ENCODE peak calls at places on chromosomes 3 and 15, in four cellular contexts. A, T, Y and E are unnamed samples.

GRCh38 chr3:112089956-112090898 is 4.0 kb downstream of the C3orf52 start:
- DNase-seq in A (no peak), T (no peak), Y (no peak), E (peak; percentile 21)

GRCh38 chr15:74209997-74210573 is 7.5 kb upstream of the STRA6 start:
- DNase-seq in A (no peak), T (no peak), Y (no peak), E (no peak)

GRCh38 chr3:66620185-66620803 is 119.5 kb upstream of the LRIG1 start:
- DNase-seq in A (peak; percentile 45), T (no peak), Y (no peak), E (no peak)

GRCh38 chr3:126447456-126448106 is 28.1 kb downstream of the ZXDC start:
- DNase-seq in A (no peak), T (peak; percentile 18), Y (peak; percentile 75), E (no peak)

GRCh38 chr3:70069557-70069956 is 70.0 kb downstream of the SAMMSON start:
- DNase-seq in A (no peak), T (no peak), Y (no peak), E (no peak)

GRCh38 chr3:184387174-184387714 is 7.4 kb downstream of the CHRD start:
- DNase-seq in A (no peak), T (no peak), Y (no peak), E (no peak)

GRCh38 chr3:158935846-158936245 is 134.0 kb downstream of the MFSD1 start:
- DNase-seq in A (no peak), T (peak; percentile 23), Y (no peak), E (no peak)

GRCh38 chr3:27568393-27568792 is 84.2 kb upstream of the SLC4A7 start:
- DNase-seq in A (no peak), T (peak; percentile 86), Y (peak; percentile 52), E (no peak)

GRCh38 chr3:16118396-16118795 is 56.1 kb upstream of the GALNT15 start:
- DNase-seq in A (no peak), T (no peak), Y (no peak), E (no peak)

GRCh38 chr3:55897573-55898224 is 410.6 kb upstream of the WNT5A start:
- DNase-seq in A (no peak), T (no peak), Y (no peak), E (no peak)

GRCh38 chr3:23999012-23999641 is 54.0 kb downstream of the NR1D2 start:
- DNase-seq in A (peak; percentile 82), T (peak; percentile 38), Y (peak; percentile 33), E (peak; percentile 52)

GRCh38 chr15:96146711-96147110 is 183.8 kb upstream of the NR2F2 start:
- DNase-seq in A (no peak), T (peak; percentile 15), Y (no peak), E (no peak)